ENCODE peak calls at places on chromosomes 2 and 18, in eight cellular contexts. One of them, this sample, is unnamed.

GRCh38 chr2:100606740-100607343 is 44.0 kb downstream of the PDCL3 start:
- DNase-seq in kidney tubule cell: peak
- DNase-seq in ACHN: peak
- DNase-seq in adipocyte: peak
- DNase-seq in A172: peak
- DNase-seq in fibroblast of the conjunctiva: peak
- DNase-seq in germinal center: peak
- DNase-seq in AG08396: peak
- DNase-seq in this sample: no peak

GRCh38 chr18:12921178-12921577 is 26.6 kb upstream of the SEH1L start:
- DNase-seq in kidney tubule cell: no peak
- DNase-seq in ACHN: no peak
- DNase-seq in adipocyte: no peak
- DNase-seq in A172: no peak
- DNase-seq in fibroblast of the conjunctiva: no peak
- DNase-seq in germinal center: no peak
- DNase-seq in AG08396: no peak
- DNase-seq in this sample: no peak

GRCh38 chr2:3770724-3771415 is 67.5 kb downstream of the DCDC2C start:
- DNase-seq in kidney tubule cell: no peak
- DNase-seq in ACHN: no peak
- DNase-seq in adipocyte: no peak
- DNase-seq in A172: no peak
- DNase-seq in fibroblast of the conjunctiva: no peak
- DNase-seq in germinal center: no peak
- DNase-seq in AG08396: no peak
- DNase-seq in this sample: no peak

GRCh38 chr2:12261993-12262680 is 454.6 kb upstream of the TRIB2 start:
- DNase-seq in kidney tubule cell: no peak
- DNase-seq in ACHN: no peak
- DNase-seq in adipocyte: no peak
- DNase-seq in A172: no peak
- DNase-seq in fibroblast of the conjunctiva: no peak
- DNase-seq in germinal center: no peak
- DNase-seq in AG08396: no peak
- DNase-seq in this sample: no peak

GRCh38 chr2:67797801-67798535 is 264.8 kb downstream of the C1D start:
- DNase-seq in kidney tubule cell: peak
- DNase-seq in ACHN: peak
- DNase-seq in adipocyte: peak
- DNase-seq in A172: peak
- DNase-seq in fibroblast of the conjunctiva: peak
- DNase-seq in germinal center: no peak
- DNase-seq in AG08396: peak
- DNase-seq in this sample: no peak

GRCh38 chr2:137957033-137957432 is 7.2 kb upstream of the HNMT start:
- DNase-seq in kidney tubule cell: peak
- DNase-seq in ACHN: no peak
- DNase-seq in adipocyte: peak
- DNase-seq in A172: peak
- DNase-seq in fibroblast of the conjunctiva: peak
- DNase-seq in germinal center: no peak
- DNase-seq in AG08396: peak
- DNase-seq in this sample: peak

GRCh38 chr18:35442701-35443100 is 55.1 kb downstream of the INO80C start:
- DNase-seq in kidney tubule cell: no peak
- DNase-seq in ACHN: no peak
- DNase-seq in adipocyte: no peak
- DNase-seq in A172: no peak
- DNase-seq in fibroblast of the conjunctiva: no peak
- DNase-seq in germinal center: no peak
- DNase-seq in AG08396: no peak
- DNase-seq in this sample: no peak

GRCh38 chr18:35582310-35582682 is 756 bp downstream of the GALNT1 start:
- DNase-seq in kidney tubule cell: no peak
- DNase-seq in ACHN: no peak
- DNase-seq in adipocyte: peak
- DNase-seq in A172: no peak
- DNase-seq in fibroblast of the conjunctiva: no peak
- DNase-seq in germinal center: no peak
- DNase-seq in AG08396: peak
- DNase-seq in this sample: no peak

GRCh38 chr2:28981016-28981441 is at the start of gene TOGARAM2:
- DNase-seq in kidney tubule cell: no peak
- DNase-seq in ACHN: no peak
- DNase-seq in adipocyte: no peak
- DNase-seq in A172: no peak
- DNase-seq in fibroblast of the conjunctiva: no peak
- DNase-seq in germinal center: no peak
- DNase-seq in AG08396: peak
- DNase-seq in this sample: no peak

GRCh38 chr2:8142456-8142855 is 539.4 kb upstream of the ID2 start:
- DNase-seq in kidney tubule cell: no peak
- DNase-seq in ACHN: no peak
- DNase-seq in adipocyte: no peak
- DNase-seq in A172: no peak
- DNase-seq in fibroblast of the conjunctiva: no peak
- DNase-seq in germinal center: no peak
- DNase-seq in AG08396: no peak
- DNase-seq in this sample: no peak

GRCh38 chr2:85802337-85803103 is 48.7 kb downstream of the ATOH8 start:
- DNase-seq in kidney tubule cell: no peak
- DNase-seq in ACHN: no peak
- DNase-seq in adipocyte: peak
- DNase-seq in A172: no peak
- DNase-seq in fibroblast of the conjunctiva: no peak
- DNase-seq in germinal center: no peak
- DNase-seq in AG08396: no peak
- DNase-seq in this sample: no peak

GRCh38 chr2:161208527-161209139 is 48.4 kb downstream of the TANK start:
- DNase-seq in kidney tubule cell: peak
- DNase-seq in ACHN: peak
- DNase-seq in adipocyte: peak
- DNase-seq in A172: peak
- DNase-seq in fibroblast of the conjunctiva: peak
- DNase-seq in germinal center: no peak
- DNase-seq in AG08396: peak
- DNase-seq in this sample: peak

GRCh38 chr2:160207804-160208661 is 8.0 kb upstream of the ITGB6 start:
- DNase-seq in kidney tubule cell: peak
- DNase-seq in ACHN: peak
- DNase-seq in adipocyte: peak
- DNase-seq in A172: peak
- DNase-seq in fibroblast of the conjunctiva: peak
- DNase-seq in germinal center: no peak
- DNase-seq in AG08396: peak
- DNase-seq in this sample: peak

GRCh38 chr2:23286765-23287155 is 98.2 kb upstream of the KLHL29 start:
- DNase-seq in kidney tubule cell: peak
- DNase-seq in ACHN: peak
- DNase-seq in adipocyte: peak
- DNase-seq in A172: peak
- DNase-seq in fibroblast of the conjunctiva: peak
- DNase-seq in germinal center: no peak
- DNase-seq in AG08396: peak
- DNase-seq in this sample: peak

GRCh38 chr2:56184500-56184996 is 758 bp downstream of the CCDC85A start:
- DNase-seq in kidney tubule cell: peak
- DNase-seq in ACHN: peak
- DNase-seq in adipocyte: peak
- DNase-seq in A172: no peak
- DNase-seq in fibroblast of the conjunctiva: no peak
- DNase-seq in germinal center: peak
- DNase-seq in AG08396: peak
- DNase-seq in this sample: no peak

GRCh38 chr18:44325903-44326650 is 354.6 kb upstream of the SETBP1 start:
- DNase-seq in kidney tubule cell: peak
- DNase-seq in ACHN: peak
- DNase-seq in adipocyte: peak
- DNase-seq in A172: peak
- DNase-seq in fibroblast of the conjunctiva: peak
- DNase-seq in germinal center: peak
- DNase-seq in AG08396: peak
- DNase-seq in this sample: no peak

GRCh38 chr2:240919786-240920782 is 13.9 kb downstream of the CROCC2 start:
- DNase-seq in kidney tubule cell: no peak
- DNase-seq in ACHN: no peak
- DNase-seq in adipocyte: no peak
- DNase-seq in A172: no peak
- DNase-seq in fibroblast of the conjunctiva: no peak
- DNase-seq in germinal center: no peak
- DNase-seq in AG08396: no peak
- DNase-seq in this sample: no peak

GRCh38 chr2:231001036-231001435 is 5.1 kb downstream of the SPATA3 start:
- DNase-seq in kidney tubule cell: no peak
- DNase-seq in ACHN: no peak
- DNase-seq in adipocyte: no peak
- DNase-seq in A172: no peak
- DNase-seq in fibroblast of the conjunctiva: no peak
- DNase-seq in germinal center: no peak
- DNase-seq in AG08396: no peak
- DNase-seq in this sample: no peak

GRCh38 chr2:82023710-82024109 is 1719.2 kb upstream of the LRRTM1 start:
- DNase-seq in kidney tubule cell: no peak
- DNase-seq in ACHN: peak
- DNase-seq in adipocyte: no peak
- DNase-seq in A172: no peak
- DNase-seq in fibroblast of the conjunctiva: no peak
- DNase-seq in germinal center: no peak
- DNase-seq in AG08396: no peak
- DNase-seq in this sample: no peak